ENCODE peak calls at places on chromosomes 11 and 22, in eight cellular contexts. L, Y, H, C, G, Q, E and Z are unnamed samples.

GRCh38 chr22:38831166-38831945 is 12.5 kb downstream of the NPTXR start:
- DNase-seq in C (no peak), E (no peak), Y (no peak), H (peak; percentile 75), Q (no peak), G (no peak), L (peak; percentile 52), Z (peak; percentile 63)

GRCh38 chr11:35047179-35047578 is 91.8 kb upstream of the CD44 start:
- DNase-seq in L (no peak), H (no peak), E (no peak), G (no peak), Q (no peak), Y (no peak), C (no peak), Z (no peak)

GRCh38 chr11:77823775-77824174 is 2.8 kb downstream of the AAMDC start:
- DNase-seq in G (no peak), L (no peak), C (no peak), H (no peak), Y (peak; percentile 28), Q (no peak), E (no peak), Z (peak; percentile 3)

GRCh38 chr11:132784441-132784840 is 747.9 kb downstream of the OPCML start:
- DNase-seq in G (no peak), L (no peak), C (no peak), Y (no peak), E (no peak), Q (no peak), H (peak; percentile 27), Z (peak; percentile 3)

GRCh38 chr11:96447208-96447607 is 57.4 kb downstream of the JRKL start:
- DNase-seq in G (no peak), Y (no peak), Q (no peak), E (no peak), H (no peak), C (no peak), L (no peak), Z (no peak)

GRCh38 chr11:64321533-64321932 is 3.6 kb downstream of the PRDX5 start:
- DNase-seq in Q (no peak), G (no peak), H (peak; percentile 93), L (no peak), C (no peak), E (no peak), Y (peak; percentile 35), Z (peak; percentile 83)

GRCh38 chr22:33555814-33556522 is 364.3 kb downstream of the LARGE1 start:
- DNase-seq in C (no peak), L (no peak), G (no peak), H (no peak), E (no peak), Q (no peak), Y (no peak), Z (no peak)

GRCh38 chr22:28923826-28924732 is 40.7 kb downstream of the ZNRF3 start:
- DNase-seq in Q (peak; percentile 30), G (no peak), C (peak; percentile 76), L (no peak), H (peak; percentile 35), E (no peak), Y (peak; percentile 48), Z (no peak)

GRCh38 chr22:19943665-19944026 is 2.0 kb upstream of the TXNRD2 start:
- DNase-seq in C (no peak), E (no peak), G (peak; percentile 14), L (no peak), H (no peak), Y (no peak), Q (peak; percentile 49), Z (no peak)

GRCh38 chr22:43077121-43077877 is 11.9 kb downstream of the TTLL1 start:
- DNase-seq in L (no peak), Q (no peak), E (no peak), C (no peak), Y (no peak), G (no peak), H (no peak), Z (no peak)

GRCh38 chr11:7471071-7471470 is 14.2 kb upstream of the OLFML1 start:
- DNase-seq in Y (no peak), G (no peak), C (no peak), H (no peak), Q (no peak), E (no peak), L (no peak), Z (no peak)

GRCh38 chr11:78080818-78081495 is 1.3 kb upstream of the NDUFC2 start:
- DNase-seq in H (peak; percentile 14), E (no peak), C (no peak), L (no peak), Q (peak; percentile 7), Y (no peak), G (no peak), Z (no peak)

GRCh38 chr11:86150826-86151187 is 81.9 kb upstream of the PICALM start:
- DNase-seq in E (no peak), Q (no peak), L (no peak), G (no peak), Y (peak; percentile 48), H (peak; percentile 65), C (no peak), Z (no peak)

GRCh38 chr22:36376265-36376664 is 11.5 kb downstream of the MYH9 start:
- DNase-seq in E (no peak), L (no peak), H (no peak), Q (no peak), C (no peak), Y (no peak), G (no peak), Z (no peak)

GRCh38 chr22:37033605-37034430 is 14.3 kb downstream of the MPST start:
- DNase-seq in E (no peak), L (no peak), H (no peak), Y (peak; percentile 38), C (no peak), Q (no peak), G (no peak), Z (no peak)

GRCh38 chr22:32337015-32337414 is 20.7 kb upstream of the RFPL3 start:
- DNase-seq in Q (no peak), E (no peak), Y (no peak), L (no peak), C (no peak), G (no peak), H (no peak), Z (no peak)

GRCh38 chr22:32341122-32341740 is 16.4 kb upstream of the RFPL3 start:
- DNase-seq in H (no peak), G (no peak), E (no peak), C (no peak), L (no peak), Y (no peak), Q (no peak), Z (no peak)

GRCh38 chr22:32340437-32340836 is 17.2 kb upstream of the RFPL3 start:
- DNase-seq in Y (no peak), L (no peak), H (no peak), Q (no peak), C (no peak), G (no peak), E (no peak), Z (no peak)

GRCh38 chr22:32338757-32339156 is 18.9 kb upstream of the RFPL3 start:
- DNase-seq in E (no peak), G (no peak), Y (no peak), Q (no peak), C (peak; percentile 8), L (no peak), H (no peak), Z (no peak)

DNA sequence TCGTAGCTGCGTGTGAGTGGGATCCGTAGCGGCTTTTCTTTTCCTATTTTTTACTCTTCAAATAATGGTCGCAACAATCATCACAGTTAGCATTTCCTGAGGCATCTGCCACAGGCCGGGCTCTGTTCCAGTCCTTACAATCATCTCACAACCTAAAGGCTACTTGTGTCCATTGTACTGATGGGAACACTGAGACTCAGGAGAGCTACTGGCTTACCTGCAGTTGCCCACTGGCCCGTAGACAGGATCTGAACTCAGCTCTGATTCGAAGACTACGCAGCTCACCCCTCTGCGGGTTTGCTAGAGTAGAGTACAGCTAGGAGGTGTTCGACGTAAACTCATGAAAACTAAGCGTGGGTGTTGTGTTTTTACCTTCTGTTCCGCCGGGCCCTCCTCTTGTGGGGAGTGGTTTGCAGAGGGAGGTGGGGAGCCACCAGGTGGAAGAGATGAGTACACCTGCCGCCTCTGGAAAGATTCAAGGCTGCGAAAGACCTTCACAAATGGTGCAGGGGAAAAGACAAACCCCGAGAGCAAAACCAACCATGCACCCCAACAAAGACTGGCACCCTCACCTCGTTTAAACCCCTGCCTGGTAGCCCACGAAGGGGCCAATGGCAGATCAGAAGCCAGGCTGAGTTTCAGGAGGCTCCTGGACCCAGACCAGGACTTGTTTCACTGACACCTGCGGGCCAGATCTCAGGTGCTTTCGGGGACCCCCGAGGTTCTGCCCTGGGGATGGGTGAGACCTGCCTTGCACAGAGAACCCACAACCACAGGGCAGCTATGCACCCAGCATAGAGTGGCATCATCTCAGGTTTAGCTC is 18.3 kb upstream of the RFPL3 start:
- DNase-seq in H (no peak), Q (peak; percentile 60), G (no peak), C (peak; percentile 3), E (no peak), L (peak; percentile 54), Y (no peak), Z (no peak)
- TF ChIP-seq CTCF in H (no peak), Q (no peak), G (no peak), C (no peak), E (no peak), L (no peak), Y (no peak), Z (no peak)

DNA sequence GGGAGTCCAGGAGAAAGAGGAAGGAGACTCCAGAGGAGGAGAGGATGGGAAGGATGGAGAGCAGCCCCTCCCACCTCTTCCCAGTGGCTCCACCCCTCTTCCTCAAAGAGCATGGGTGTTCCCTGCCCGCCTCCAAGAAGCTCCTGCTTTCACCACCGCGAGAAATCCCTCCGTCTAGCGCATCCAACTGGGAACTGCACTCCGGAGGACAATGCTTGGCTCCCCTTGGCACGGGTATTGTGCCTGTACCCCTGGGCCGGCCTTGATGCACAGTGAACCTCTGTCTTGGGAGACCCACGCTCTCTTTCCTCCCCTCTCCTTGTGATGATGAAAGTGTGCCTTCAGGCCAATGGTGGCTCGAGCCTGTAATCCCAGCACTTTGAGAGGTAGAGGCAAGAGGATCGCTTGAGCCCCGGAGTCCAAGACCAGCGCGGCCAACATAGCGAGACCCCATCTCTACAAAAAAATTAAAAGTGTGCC is 14.9 kb upstream of the ADA2 start:
- DNase-seq in H (no peak), G (no peak), E (no peak), Q (peak; percentile 99), C (no peak), Y (no peak), L (peak; percentile 53), Z (no peak)
- H3K4me3 ChIP-seq in H (no peak overlapping the region), G (no peak overlapping the region), E (no peak overlapping the region), Q (peak overlapping the region; percentile 34), C (no peak overlapping the region), Y (no peak overlapping the region), L (no peak overlapping the region), Z (no peak overlapping the region)

DNA sequence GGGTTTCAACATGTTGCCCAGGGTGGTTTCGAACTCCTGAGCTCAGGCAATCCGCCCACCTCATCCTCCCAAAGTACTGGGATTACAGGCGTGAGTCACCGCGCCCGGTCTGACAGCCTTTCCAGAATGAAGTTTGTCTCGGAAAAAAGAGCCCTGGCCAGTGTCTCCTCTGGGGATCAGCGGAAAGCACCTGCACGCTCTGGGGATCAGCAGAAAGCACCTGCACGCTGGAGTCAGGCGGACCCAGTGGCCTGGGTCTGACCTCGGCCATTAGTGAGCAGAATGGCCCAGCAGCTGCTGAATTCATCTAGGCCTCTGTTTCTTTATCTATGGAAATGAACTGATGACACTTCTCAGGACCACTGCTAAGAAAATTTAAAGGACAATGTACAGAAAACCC is 10.5 kb upstream of the TESMIN start:
- DNase-seq in C (no peak), G (no peak), L (no peak), Q (no peak), Y (no peak), E (no peak), H (no peak), Z (no peak)
- H3K36me3 ChIP-seq in C (no peaks in the 10 kb centered on the region), G (no peaks in the 10 kb centered on the region), L (peaks cover 100% of the 10 kb centered on the region), Q (no peaks in the 10 kb centered on the region), Y (no peaks in the 10 kb centered on the region), E (peaks cover 6% of the 10 kb centered on the region), H (peaks cover 2% of the 10 kb centered on the region), Z (peaks cover 1% of the 10 kb centered on the region)

GRCh38 chr11:31799036-31799793 is 11.9 kb downstream of the PAX6 start:
- DNase-seq in G (peak; percentile 3), H (no peak), C (no peak), Y (no peak), Q (peak; percentile 46), E (peak; percentile 3), L (no peak), Z (no peak)
- TF ChIP-seq CTCF in G (no peak), H (no peak), C (no peak), Y (no peak), Q (peak; percentile 9), E (no peak), L (no peak), Z (no peak)